ENCODE peak calls at places on chromosome 1, in nine cellular contexts. H is stimulated activated CD4-positive, alpha-beta T cell treated with anti-CD3 and anti-CD28 coated beads, TNF-alpha, amount 100 ng/mL, for 48 hours; S is activated T-cell treated with anti-CD3 and anti-CD28 coated beads, Interleukin-2, amount 50 U/mL, for 72 hours; D is head of caudate nucleus; T is mammary epithelial cell; M is LoVo; F is left lobe of liver; Q is ACHN; Y is amniotic stem cell. G is an unnamed sample.

GRCh38 chr1:26530540-26530897 is 958 bp downstream of the RPS6KA1 start:
- DNase-seq in H (no peak), S (no peak), D (no peak), T (no peak), M (peak; percentile 39), F (no peak), Q (peak; percentile 12), Y (no peak), G (no peak)

GRCh38 chr1:192702212-192702993 is 66.5 kb downstream of the RGS13 start:
- DNase-seq in H (no peak), S (no peak), D (no peak), T (peak; percentile 76), M (peak; percentile 82), F (no peak), Q (no peak), Y (peak; percentile 49), G (peak; percentile 40)

GRCh38 chr1:93775224-93775623 is 93.6 kb upstream of the BCAR3 start:
- DNase-seq in H (no peak), S (no peak), D (no peak), T (peak; percentile 90), M (no peak), F (no peak), Q (no peak), Y (no peak), G (no peak)

GRCh38 chr1:65958561-65959350 is 166.1 kb downstream of the PDE4B start:
- DNase-seq in H (no peak), S (peak; percentile 12), D (no peak), T (peak; percentile 31), M (peak; percentile 48), F (no peak), Q (peak; percentile 31), Y (no peak), G (peak; percentile 26)

GRCh38 chr1:35825255-35825654 is 17.4 kb downstream of the AGO4 start:
- DNase-seq in H (no peak), S (no peak), D (no peak), T (no peak), M (no peak), F (no peak), Q (no peak), Y (no peak), G (no peak)

GRCh38 chr1:203153989-203154821 is 21.4 kb downstream of the MYBPH start:
- DNase-seq in H (no peak), S (no peak), D (no peak), T (peak; percentile 88), M (no peak), F (no peak), Q (no peak), Y (no peak), G (no peak)

GRCh38 chr1:64516803-64517568 is 47.1 kb downstream of the CACHD1 start:
- DNase-seq in H (no peak), S (no peak), D (no peak), T (no peak), M (no peak), F (no peak), Q (peak; percentile 38), Y (no peak), G (no peak)

GRCh38 chr1:98677288-98677687 is 15.8 kb downstream of the SNX7 start:
- DNase-seq in H (no peak), S (no peak), D (no peak), T (peak; percentile 92), M (peak; percentile 6), F (no peak), Q (no peak), Y (no peak), G (no peak)

GRCh38 chr1:80837066-80837465 is 963.7 kb upstream of the ADGRL2 start:
- DNase-seq in H (no peak), S (no peak), D (no peak), T (no peak), M (no peak), F (no peak), Q (no peak), Y (no peak), G (no peak)

GRCh38 chr1:45589861-45590260 is 6.0 kb downstream of the NASP start:
- DNase-seq in H (no peak), S (no peak), D (no peak), T (no peak), M (no peak), F (no peak), Q (peak; percentile 19), Y (no peak), G (no peak)

GRCh38 chr1:84675106-84675505 is 15.2 kb downstream of the SSX2IP start:
- DNase-seq in H (no peak), S (no peak), D (no peak), T (no peak), M (no peak), F (no peak), Q (no peak), Y (no peak), G (no peak)

GRCh38 chr1:200262326-200262965 is 147.4 kb downstream of the ZNF281 start:
- DNase-seq in H (no peak), S (peak; percentile 16), D (no peak), T (no peak), M (no peak), F (no peak), Q (no peak), Y (no peak), G (no peak)

GRCh38 chr1:116794804-116795481 is 40.7 kb downstream of the CD2 start:
- DNase-seq in H (no peak), S (no peak), D (no peak), T (no peak), M (no peak), F (no peak), Q (no peak), Y (no peak), G (peak; percentile 15)

GRCh38 chr1:155127672-155128468 is at the start of gene EFNA1:
- DNase-seq in H (no peak), S (peak; percentile 65), D (peak; percentile 78), T (peak; percentile 73), M (peak; percentile 54), F (peak; percentile 89), Q (peak; percentile 52), Y (no peak), G (no peak)

GRCh38 chr1:31753623-31754349 is 10.4 kb downstream of the ADGRB2 start:
- DNase-seq in H (no peak), S (no peak), D (peak; percentile 90), T (no peak), M (peak; percentile 78), F (peak; percentile 78), Q (no peak), Y (no peak), G (no peak)

GRCh38 chr1:67711850-67712202 is 26.8 kb downstream of the GADD45A start:
- DNase-seq in H (no peak), S (no peak), D (no peak), T (no peak), M (no peak), F (no peak), Q (no peak), Y (no peak), G (no peak)

GRCh38 chr1:161032409-161032808 is 6.4 kb downstream of the TSTD1 start:
- DNase-seq in H (no peak), S (no peak), D (no peak), T (no peak), M (no peak), F (no peak), Q (no peak), Y (no peak), G (no peak)

GRCh38 chr1:232726048-232726779 is 79.0 kb upstream of the MAP10 start:
- DNase-seq in H (no peak), S (no peak), D (no peak), T (peak; percentile 91), M (no peak), F (no peak), Q (no peak), Y (peak; percentile 20), G (no peak)

GRCh38 chr1:110634455-110635281 is 28.5 kb upstream of the KCNA2 start:
- DNase-seq in H (peak; percentile 67), S (peak; percentile 83), D (peak; percentile 45), T (peak; percentile 87), M (no peak), F (no peak), Q (peak; percentile 22), Y (no peak), G (no peak)

GRCh38 chr1:148264374-148265276 is 112.5 kb upstream of the NBPF11 start:
- DNase-seq in H (no peak), S (peak; percentile 32), D (no peak), T (peak; percentile 96), M (no peak), F (no peak), Q (no peak), Y (no peak), G (no peak)

GRCh38 chr1:69551476-69552324 is 16.0 kb upstream of the LRRC7 start:
- DNase-seq in H (no peak), S (no peak), D (no peak), T (no peak), M (no peak), F (no peak), Q (no peak), Y (no peak), G (no peak)

GRCh38 chr1:117691942-117692341 is 86.1 kb downstream of the TENT5C start:
- DNase-seq in H (no peak), S (no peak), D (no peak), T (no peak), M (no peak), F (no peak), Q (no peak), Y (no peak), G (no peak)

GRCh38 chr1:151311589-151312331 is 15.5 kb downstream of the PI4KB start:
- DNase-seq in H (peak; percentile 85), S (peak; percentile 92), D (peak; percentile 58), T (peak; percentile 99), M (peak; percentile 91), F (peak; percentile 61), Q (peak; percentile 99), Y (peak; percentile 96), G (peak; percentile 93)

G was measured in HL-60.